ENCODE peak calls at places on chromosomes 13 and 19, in four cellular contexts. T, Z, V and F are unnamed samples.

GRCh38 chr13:44396963-44397580 is 23.4 kb downstream of the SERP2 start:
- DNase-seq in T (no peak), Z (no peak), V (no peak), F (peak)

GRCh38 chr19:39270091-39270871 is 2.1 kb downstream of the IFNL2 start:
- DNase-seq in T (no peak), Z (no peak), V (no peak), F (no peak)

GRCh38 chr19:15393963-15394362 is 14.4 kb upstream of the AKAP8 start:
- DNase-seq in T (no peak), Z (no peak), V (no peak), F (no peak)

GRCh38 chr19:16921766-16922591 is 33.2 kb downstream of the F2RL3 start:
- DNase-seq in T (no peak), Z (no peak), V (no peak), F (no peak)

GRCh38 chr13:88602786-88603777 is 931.9 kb downstream of the SLITRK5 start:
- DNase-seq in T (no peak), Z (no peak), V (no peak), F (no peak)

GRCh38 chr19:39936020-39936419 is 1.6 kb upstream of the FCGBP start:
- DNase-seq in T (no peak), Z (no peak), V (no peak), F (no peak)

GRCh38 chr13:37736040-37736439 is 133.5 kb downstream of the TRPC4 start:
- DNase-seq in T (no peak), Z (no peak), V (no peak), F (no peak)

GRCh38 chr13:110128546-110128945 is 178.4 kb downstream of the COL4A1 start:
- DNase-seq in T (no peak), Z (no peak), V (no peak), F (no peak)

GRCh38 chr13:113669231-113669870 is 2.3 kb downstream of the GRK1 start:
- DNase-seq in T (no peak), Z (no peak), V (peak), F (peak)

GRCh38 chr19:40444181-40445005 is at the start of gene SERTAD3:
- DNase-seq in T (peak), Z (peak), V (peak), F (peak)

GRCh38 chr13:99577934-99578917 is 77.0 kb downstream of the TM9SF2 start:
- DNase-seq in T (peak), Z (no peak), V (no peak), F (no peak)

GRCh38 chr19:48770223-48770622 is 14.9 kb downstream of the FGF21 start:
- DNase-seq in T (peak), Z (no peak), V (no peak), F (no peak)

GRCh38 chr19:31699421-31699820 is 350.2 kb upstream of the TSHZ3 start:
- DNase-seq in T (no peak), Z (no peak), V (no peak), F (no peak)

GRCh38 chr13:44307255-44307654 is 66.4 kb upstream of the SERP2 start:
- DNase-seq in T (no peak), Z (no peak), V (no peak), F (no peak)

GRCh38 chr19:35284153-35285140 is 2.1 kb downstream of the HAMP start:
- DNase-seq in T (no peak), Z (no peak), V (no peak), F (no peak)

GRCh38 chr19:49881672-49882394 is 4.3 kb downstream of the TBC1D17 start:
- DNase-seq in T (no peak), Z (no peak), V (no peak), F (no peak)

GRCh38 chr13:34993470-34993869 is 51.4 kb downstream of the NBEA start:
- DNase-seq in T (peak), Z (no peak), V (no peak), F (no peak)

GRCh38 chr19:54154603-54155345 is 4.7 kb downstream of the LENG1 start:
- DNase-seq in T (no peak), Z (no peak), V (peak), F (no peak)

GRCh38 chr19:55691561-55692481 is 16.8 kb downstream of the EPN1 start:
- DNase-seq in T (no peak), Z (no peak), V (no peak), F (peak)

GRCh38 chr13:103517066-103517767 is 451.0 kb upstream of the SLC10A2 start:
- DNase-seq in T (peak), Z (no peak), V (no peak), F (no peak)

GRCh38 chr19:49677232-49677881 is at the start of gene PRMT1:
- DNase-seq in T (peak), Z (no peak), V (peak), F (peak)

GRCh38 chr19:44879309-44880065 is 11.6 kb upstream of the TOMM40 start:
- DNase-seq in T (no peak), Z (no peak), V (no peak), F (no peak)

GRCh38 chr13:23618341-23618740 is 48.1 kb downstream of the TNFRSF19 start:
- DNase-seq in T (peak), Z (no peak), V (no peak), F (no peak)

GRCh38 chr13:21579754-21580316 is 24.1 kb downstream of the MICU2 start:
- DNase-seq in T (peak), Z (no peak), V (no peak), F (no peak)

GRCh38 chr13:77571956-77572355 is 36.5 kb downstream of the SCEL start:
- DNase-seq in T (no peak), Z (no peak), V (no peak), F (no peak)

GRCh38 chr19:44745887-44746600 is 2.5 kb upstream of the BCL3 start:
- DNase-seq in T (no peak), Z (no peak), V (no peak), F (no peak)

GRCh38 chr19:4391701-4392543 is 8.4 kb downstream of the SH3GL1 start:
- DNase-seq in T (peak), Z (no peak), V (no peak), F (peak)

GRCh38 chr13:50365683-50366391 is 350.6 kb downstream of the KCNRG start:
- DNase-seq in T (peak), Z (peak), V (peak), F (no peak)